ENCODE peak calls at places on chromosomes 2 and 18, in four cellular contexts. K, I, T and J are unnamed samples.
A peak's percentile ranks its signal among the peaks of the same experiment; 100 is the strongest.

GRCh38 chr2:173657996-173658717 is 303.5 kb downstream of the CDCA7 start:
- DNase-seq in K (peak; percentile 94), I (no peak), T (no peak), J (no peak)

GRCh38 chr2:151156943-151157705 is 104.5 kb downstream of the RBM43 start:
- DNase-seq in K (peak; percentile 27), I (no peak), T (no peak), J (no peak)

GRCh38 chr18:27687351-27687979 is 489.5 kb downstream of the CDH2 start:
- DNase-seq in K (no peak), I (no peak), T (no peak), J (no peak)

GRCh38 chr2:62597323-62597722 is 91.3 kb upstream of the TMEM17 start:
- DNase-seq in K (peak; percentile 36), I (no peak), T (no peak), J (no peak)

GRCh38 chr18:53322163-53322562 is 902.3 kb downstream of the MBD2 start:
- DNase-seq in K (no peak), I (no peak), T (no peak), J (no peak)

GRCh38 chr18:8984131-8984670 is 118.3 kb upstream of the NDUFV2 start:
- DNase-seq in K (no peak), I (no peak), T (no peak), J (no peak)

GRCh38 chr2:41836944-41837343 is 210.9 kb upstream of the PKDCC start:
- DNase-seq in K (peak; percentile 36), I (peak; percentile 13), T (no peak), J (peak; percentile 62)

GRCh38 chr2:71528221-71528620 is 74.9 kb downstream of the DYSF start:
- DNase-seq in K (no peak), I (no peak), T (peak; percentile 63), J (no peak)

GRCh38 chr2:17470855-17471641 is 47.2 kb downstream of the RAD51AP2 start:
- DNase-seq in K (peak; percentile 20), I (no peak), T (no peak), J (peak; percentile 6)

GRCh38 chr2:222450021-222450420 is 25.7 kb downstream of the SGPP2 start:
- DNase-seq in K (no peak), I (no peak), T (no peak), J (no peak)

GRCh38 chr2:126788652-126789051 is 110.0 kb upstream of the TEX51 start:
- DNase-seq in K (no peak), I (no peak), T (peak; percentile 49), J (no peak)

GRCh38 chr2:128440087-128440665 is 121.5 kb upstream of the HS6ST1 start:
- DNase-seq in K (no peak), I (no peak), T (peak; percentile 76), J (no peak)

GRCh38 chr18:34352385-34353163 is 127.9 kb upstream of the NOL4 start:
- DNase-seq in K (no peak), I (no peak), T (no peak), J (no peak)

GRCh38 chr2:189236066-189236465 is 56.5 kb upstream of the COL5A2 start:
- DNase-seq in K (peak; percentile 47), I (no peak), T (no peak), J (no peak)

GRCh38 chr2:181959508-181959907 is 26.1 kb upstream of the PPP1R1C start:
- DNase-seq in K (no peak), I (no peak), T (no peak), J (no peak)